ENCODE peak calls at places on chromosome 16, in six cellular contexts. A is HepG2, B is GM12878, Y is K562, W is GM23338, M is H1. G is an unnamed sample.

GRCh38 chr16:56281256-56281805 is 90.0 kb downstream of the GNAO1 start:
- DNase-seq in A (peak; percentile 24), B (no peak), Y (peak; percentile 75), W (peak; percentile 98), M (peak; percentile 68), G (peak; percentile 73)

GRCh38 chr16:4935231-4935855 is 1.6 kb downstream of the PPL start:
- DNase-seq in A (no peak), B (no peak), Y (no peak), W (no peak), M (no peak), G (no peak)

GRCh38 chr16:83366228-83366627 is 441.6 kb upstream of the HSBP1 start:
- DNase-seq in A (no peak), B (no peak), Y (no peak), W (no peak), M (no peak), G (no peak)

GRCh38 chr16:79848739-79849518 is 248.4 kb upstream of the MAF start:
- DNase-seq in A (no peak), B (no peak), Y (no peak), W (no peak), M (no peak), G (no peak)

GRCh38 chr16:14300631-14301149 is 229.6 kb downstream of the MRTFB start:
- DNase-seq in A (peak; percentile 88), B (no peak), Y (peak; percentile 52), W (peak; percentile 70), M (no peak), G (peak; percentile 59)

GRCh38 chr16:19123535-19124178 is 9.9 kb downstream of the ITPRIPL2 start:
- DNase-seq in A (peak; percentile 84), B (no peak), Y (no peak), W (no peak), M (no peak), G (no peak)

GRCh38 chr16:23869052-23869451 is 33.3 kb downstream of the PRKCB start:
- DNase-seq in A (no peak), B (no peak), Y (no peak), W (peak; percentile 61), M (no peak), G (no peak)

GRCh38 chr16:87995644-87996043 is 44.4 kb downstream of the BANP start:
- DNase-seq in A (no peak), B (no peak), Y (no peak), W (no peak), M (no peak), G (no peak)

GRCh38 chr16:56606688-56607618 is 1.4 kb upstream of the MT2A start:
- DNase-seq in A (peak; percentile 97), B (no peak), Y (no peak), W (peak; percentile 40), M (no peak), G (no peak)

GRCh38 chr16:28196331-28196987 is 15.3 kb downstream of the XPO6 start:
- DNase-seq in A (no peak), B (no peak), Y (no peak), W (no peak), M (no peak), G (no peak)

GRCh38 chr16:2752850-2753522 is 548 bp downstream of the SRRM2 start:
- DNase-seq in A (peak; percentile 56), B (no peak), Y (peak; percentile 91), W (peak; percentile 76), M (no peak), G (no peak)

GRCh38 chr16:12788758-12789157 is 14.9 kb downstream of the CPPED1 start:
- DNase-seq in A (no peak), B (no peak), Y (no peak), W (no peak), M (no peak), G (no peak)

GRCh38 chr16:12786077-12786476 is 17.6 kb downstream of the CPPED1 start:
- DNase-seq in A (no peak), B (no peak), Y (no peak), W (no peak), M (no peak), G (no peak)

GRCh38 chr16:12781777-12782176 is 21.9 kb downstream of the CPPED1 start:
- DNase-seq in A (no peak), B (no peak), Y (no peak), W (no peak), M (no peak), G (no peak)

GRCh38 chr16:12780467-12780866 is 23.2 kb downstream of the CPPED1 start:
- DNase-seq in A (no peak), B (no peak), Y (no peak), W (no peak), M (no peak), G (no peak)

GRCh38 chr16:12784076-12784475 is 19.6 kb downstream of the CPPED1 start:
- DNase-seq in A (no peak), B (no peak), Y (no peak), W (no peak), M (no peak), G (no peak)
- TF ChIP-seq CREB1 in A (no peak), B (no peak), Y (no peak), W (no peak), M (no peak), G (no peak)

DNA sequence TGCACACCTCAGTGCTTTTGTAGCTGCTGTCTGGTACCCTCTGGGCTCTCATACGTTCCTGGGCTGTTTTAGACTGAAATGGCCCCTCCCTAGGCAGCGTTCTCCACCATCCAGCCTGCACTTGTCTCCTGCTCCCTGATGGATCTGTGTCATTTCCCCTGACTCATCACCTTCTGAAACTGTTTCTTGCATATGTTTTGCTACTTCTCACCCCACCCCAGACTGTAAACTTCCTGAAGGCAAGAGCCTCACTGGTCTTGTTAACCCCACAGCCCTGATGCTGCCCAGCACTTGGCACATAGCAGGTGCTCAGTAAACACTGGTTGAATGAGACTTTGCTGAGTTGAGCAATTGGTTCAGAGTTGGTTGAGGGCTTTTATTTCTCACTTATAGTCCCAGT is 78.7 kb downstream of the CRISPLD2 start:
- DNase-seq in A (no peak), B (no peak), Y (no peak), W (no peak), M (no peak), G (no peak)
- TF ChIP-seq CREB1 in A (no peak), B (no peak), Y (no peak), W (no peak), M (no peak), G (no peak)

GRCh38 chr16:77302685-77303084 is 103.5 kb downstream of the SYCE1L start:
- DNase-seq in A (no peak), B (no peak), Y (no peak), W (no peak), M (no peak), G (no peak)

GRCh38 chr16:77304883-77305282 is 105.7 kb downstream of the SYCE1L start:
- DNase-seq in A (peak; percentile 34), B (no peak), Y (no peak), W (no peak), M (no peak), G (no peak)

GRCh38 chr16:77307764-77308561 is 108.8 kb downstream of the SYCE1L start:
- DNase-seq in A (no peak), B (no peak), Y (no peak), W (no peak), M (no peak), G (no peak)

GRCh38 chr16:77304134-77304533 is 104.9 kb downstream of the SYCE1L start:
- DNase-seq in A (no peak), B (no peak), Y (no peak), W (no peak), M (no peak), G (no peak)

DNA sequence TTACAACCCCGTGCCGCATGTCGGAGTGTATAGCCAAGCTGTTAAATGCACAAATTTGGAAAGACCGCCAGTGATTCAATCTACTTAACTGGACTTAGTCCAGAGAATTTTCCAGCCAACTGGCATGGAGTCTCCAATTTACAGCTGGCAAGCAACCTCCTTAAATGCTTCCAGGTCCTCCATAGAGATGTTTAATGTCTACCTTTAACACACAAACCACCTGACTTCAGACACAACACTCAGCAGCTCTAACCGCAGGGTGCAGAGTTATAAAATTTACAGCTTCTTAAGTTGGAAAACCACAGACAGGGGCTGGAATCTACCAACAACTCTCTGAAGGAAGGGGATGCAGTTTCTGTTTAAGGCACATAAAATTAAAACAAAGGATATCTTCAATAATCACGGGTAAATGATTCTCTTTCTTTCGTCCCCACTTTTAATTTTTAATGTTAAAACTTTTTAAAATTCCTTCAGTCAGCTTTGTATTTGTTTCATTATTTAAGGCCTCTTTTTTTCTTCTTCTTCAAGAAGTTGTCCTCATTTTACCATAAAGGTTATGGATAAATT is 106.9 kb downstream of the SYCE1L start:
- DNase-seq in A (no peak), B (no peak), Y (no peak), W (no peak), M (no peak), G (no peak)
- TF ChIP-seq CREB1 in A (no peak), B (no peak), Y (no peak), W (no peak), M (no peak), G (no peak)

GRCh38 chr16:10616744-10617640 is 36.6 kb upstream of the EMP2 start:
- DNase-seq in A (peak; percentile 96), B (no peak), Y (peak; percentile 21), W (peak; percentile 61), M (peak; percentile 63), G (peak; percentile 31)
- TF ChIP-seq CREB1 in A (no peak), B (no peak), Y (no peak), W (no peak), M (no peak), G (no peak)

GRCh38 chr16:70701036-70701435 is 15.2 kb upstream of the MTSS2 start:
- DNase-seq in A (no peak), B (no peak), Y (no peak), W (no peak), M (no peak), G (no peak)

GRCh38 chr16:70701596-70701995 is 15.7 kb upstream of the MTSS2 start:
- DNase-seq in A (no peak), B (no peak), Y (no peak), W (no peak), M (no peak), G (no peak)

GRCh38 chr16:70699696-70700095 is 13.8 kb upstream of the MTSS2 start:
- DNase-seq in A (no peak), B (no peak), Y (no peak), W (no peak), M (no peak), G (no peak)

GRCh38 chr16:70698901-70699300 is 13.0 kb upstream of the MTSS2 start:
- DNase-seq in A (no peak), B (no peak), Y (no peak), W (no peak), M (no peak), G (no peak)

DNA sequence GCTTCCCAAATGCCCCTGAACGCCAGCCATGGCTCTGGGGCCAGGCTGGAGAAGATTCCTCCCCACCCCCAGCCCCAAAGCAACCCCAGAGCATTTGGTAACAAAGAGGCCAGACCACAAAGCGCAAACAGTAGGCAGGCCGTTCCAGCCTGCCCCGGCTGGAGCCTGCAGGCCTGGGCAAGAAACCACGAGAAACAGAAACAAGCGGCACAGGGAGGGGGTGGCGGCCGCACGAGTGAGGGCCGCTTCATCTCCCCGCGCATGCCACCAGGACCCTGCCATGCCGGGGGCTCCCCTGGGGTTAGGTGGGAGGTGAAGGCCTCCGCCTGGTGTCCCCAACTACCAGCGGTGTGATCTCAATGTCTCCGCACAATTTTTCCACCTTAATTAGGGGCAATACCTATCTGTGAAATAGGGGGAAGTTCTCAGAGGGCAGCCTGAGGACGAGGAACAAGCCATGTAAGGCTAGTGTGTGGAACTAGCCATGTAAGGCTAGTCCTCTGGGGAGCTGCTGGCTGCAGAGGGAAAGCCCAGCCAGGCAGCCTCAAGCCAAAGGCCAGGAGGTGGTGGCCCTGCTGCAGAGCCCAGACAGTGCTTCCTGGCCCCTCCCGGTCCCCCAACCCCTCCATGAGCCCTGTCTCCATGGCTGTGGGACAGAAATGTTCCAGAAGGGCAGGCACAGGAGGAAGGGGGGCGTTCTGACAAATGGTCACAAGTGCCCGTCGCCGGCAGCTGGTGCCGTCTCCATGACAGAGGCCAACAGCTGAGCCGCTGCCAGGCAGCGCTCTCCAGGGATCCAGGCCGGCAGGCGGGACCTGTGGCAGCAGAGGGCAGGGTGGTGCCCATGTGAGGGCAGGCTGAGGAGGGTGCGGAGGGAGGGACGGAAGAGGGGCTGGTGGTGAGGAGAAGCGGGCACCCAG is 14.5 kb upstream of the MTSS2 start:
- DNase-seq in A (no peak), B (no peak), Y (no peak), W (no peak), M (no peak), G (no peak)
- TF ChIP-seq CREB1 in A (no peak), B (no peak), Y (no peak), W (no peak), M (no peak), G (no peak)